ENCODE peak calls at places on chromosomes 1 and 21, in six cellular contexts. X is stimulated activated naive B cell treated with anti-CD40 and anti-IgM and Interleukin-4, amounts not matched to agents 10 μg/mL and 1 μg/mL and 100 μg/mL, for 72 hours; D is SHP77; V is stimulated activated CD4-positive, alpha-beta T cell treated with anti-CD3 and anti-CD28 coated beads, Interleukin-4, amount 100 ng/mL, for 48 hours; Y is T1000; Z is occipital lobe. Q is an unnamed sample.

GRCh38 chr1:27400963-27401341 is 8.5 kb downstream of the GPR3 start:
- DNase-seq in X (no peak), D (no peak), V (no peak), Y (no peak), Z (no peak), Q (no peak)

GRCh38 chr1:143720087-143721023 is 251.4 kb downstream of the FAM72C start:
- DNase-seq in X (no peak), D (peak; percentile 87), V (no peak), Y (no peak), Z (no peak), Q (no peak)

GRCh38 chr1:144551107-144551542 is 41.6 kb upstream of the PPIAL4F start:
- DNase-seq in X (peak; percentile 83), D (no peak), V (no peak), Y (no peak), Z (peak; percentile 17), Q (no peak)

GRCh38 chr1:47731730-47732129 is 265.5 kb downstream of the TRABD2B start:
- DNase-seq in X (no peak), D (no peak), V (no peak), Y (no peak), Z (no peak), Q (no peak)

GRCh38 chr1:29062157-29062942 is 61.4 kb downstream of the TMEM200B start:
- DNase-seq in X (peak; percentile 3), D (no peak), V (peak; percentile 26), Y (no peak), Z (no peak), Q (no peak)

GRCh38 chr1:115641762-115642167 is at the start of gene VANGL1:
- DNase-seq in X (peak; percentile 13), D (peak; percentile 72), V (no peak), Y (peak; percentile 59), Z (no peak), Q (no peak)

GRCh38 chr1:111878096-111878495 is 111.4 kb downstream of the KCND3 start:
- DNase-seq in X (no peak), D (no peak), V (no peak), Y (no peak), Z (no peak), Q (no peak)

GRCh38 chr1:50458507-50458906 is 35.3 kb upstream of the DMRTA2 start:
- DNase-seq in X (no peak), D (no peak), V (no peak), Y (no peak), Z (no peak), Q (no peak)

GRCh38 chr1:112762541-112763141 is 47.5 kb upstream of the PPM1J start:
- DNase-seq in X (no peak), D (peak; percentile 74), V (no peak), Y (no peak), Z (no peak), Q (no peak)

GRCh38 chr1:221169447-221169889 is 290.2 kb downstream of the HLX start:
- DNase-seq in X (no peak), D (no peak), V (no peak), Y (no peak), Z (no peak), Q (no peak)

GRCh38 chr1:44008259-44008658 is 16.9 kb downstream of the CCDC24 start:
- DNase-seq in X (no peak), D (no peak), V (no peak), Y (no peak), Z (no peak), Q (no peak)

GRCh38 chr1:9289090-9289534 is 3.6 kb upstream of the SPSB1 start:
- DNase-seq in X (peak; percentile 71), D (peak; percentile 25), V (peak; percentile 80), Y (peak; percentile 63), Z (no peak), Q (peak; percentile 53)

GRCh38 chr1:8202182-8202905 is 115.6 kb upstream of the SLC45A1 start:
- DNase-seq in X (no peak), D (peak; percentile 84), V (no peak), Y (no peak), Z (peak; percentile 31), Q (no peak)

GRCh38 chr21:43984905-43985689 is 27.0 kb upstream of the TRAPPC10 start:
- DNase-seq in X (no peak), D (no peak), V (no peak), Y (no peak), Z (no peak), Q (no peak)

Q was measured in CMK.